ENCODE peak calls at places on chromosomes 2 and 18, in four cellular contexts. D is T follicular helper cell; V is stimulated activated CD4-positive, alpha-beta T cell treated with anti-CD3 and anti-CD28 coated beads, Interleukin-4, amount 100 ng/mL, for 24 hours; P is AG09319. N is an unnamed sample.

GRCh38 chr2:112474844-112475486 is 7.0 kb upstream of the TTL start:
- DNase-seq in D (no peak), V (no peak), P (no peak), N (no peak)

GRCh38 chr2:120758181-120759048 is 22.7 kb downstream of the GLI2 start:
- DNase-seq in D (no peak), V (no peak), P (no peak), N (no peak)

GRCh38 chr18:61602836-61603235 is 269.6 kb downstream of the CDH20 start:
- DNase-seq in D (no peak), V (no peak), P (no peak), N (no peak)

GRCh38 chr18:44771957-44772917 is 91.5 kb downstream of the SETBP1 start:
- DNase-seq in D (no peak), V (no peak), P (no peak), N (no peak)

GRCh38 chr2:227228061-227228667 is 63.7 kb downstream of the COL4A3 start:
- DNase-seq in D (no peak), V (no peak), P (no peak), N (no peak)

GRCh38 chr2:79511320-79511951 is 1.4 kb upstream of the CTNNA2 start:
- DNase-seq in D (no peak), V (no peak), P (no peak), N (no peak)

GRCh38 chr18:21857871-21858270 is 117.3 kb downstream of the MIB1 start:
- DNase-seq in D (no peak), V (no peak), P (no peak), N (peak)

GRCh38 chr2:101151141-101151858 is at the start of gene TBC1D8:
- DNase-seq in D (peak), V (peak), P (no peak), N (peak)

GRCh38 chr18:45106331-45106774 is 425.7 kb downstream of the SETBP1 start:
- DNase-seq in D (no peak), V (no peak), P (no peak), N (no peak)

GRCh38 chr2:148914463-148914862 is 39.4 kb downstream of the KIF5C start:
- DNase-seq in D (no peak), V (no peak), P (no peak), N (no peak)

GRCh38 chr2:135052997-135053474 is 944 bp downstream of the RAB3GAP1 start:
- DNase-seq in D (no peak), V (peak), P (no peak), N (no peak)

GRCh38 chr2:39141346-39142011 is 20.6 kb upstream of the SOS1 start:
- DNase-seq in D (no peak), V (no peak), P (no peak), N (no peak)

GRCh38 chr2:27628767-27629709 is at the start of the genes CCDC121 and GPN1:
- DNase-seq in D (peak), V (peak), P (peak), N (peak)

GRCh38 chr2:239263937-239264837 is 136.6 kb downstream of the HDAC4 start:
- DNase-seq in D (no peak), V (no peak), P (no peak), N (no peak)

GRCh38 chr2:20423376-20423775 is 23.5 kb upstream of the RHOB start:
- DNase-seq in D (no peak), V (no peak), P (no peak), N (no peak)

GRCh38 chr18:8980496-8981402 is 121.8 kb upstream of the NDUFV2 start:
- DNase-seq in D (no peak), V (no peak), P (no peak), N (no peak)

GRCh38 chr2:228556707-228557106 is 375.2 kb upstream of the SPHKAP start:
- DNase-seq in D (no peak), V (no peak), P (no peak), N (no peak)

GRCh38 chr2:85734942-85735608 is 18.7 kb upstream of the ATOH8 start:
- DNase-seq in D (no peak), V (no peak), P (no peak), N (no peak)

GRCh38 chr2:44553456-44553855 is 191.7 kb downstream of the CAMKMT start:
- DNase-seq in D (no peak), V (no peak), P (no peak), N (no peak)

GRCh38 chr2:240055177-240055917 is 2.0 kb upstream of the OR6B3 start:
- DNase-seq in D (no peak), V (no peak), P (no peak), N (no peak)

GRCh38 chr2:172698041-172698863 is 37.4 kb upstream of the RAPGEF4 start:
- DNase-seq in D (no peak), V (peak), P (no peak), N (no peak)

GRCh38 chr2:11320698-11321492 is 23.5 kb downstream of the ROCK2 start:
- DNase-seq in D (no peak), V (no peak), P (no peak), N (no peak)

GRCh38 chr2:160142472-160142871 is 57.6 kb downstream of the ITGB6 start:
- DNase-seq in D (no peak), V (no peak), P (no peak), N (no peak)

GRCh38 chr18:7467708-7468466 is 99.2 kb upstream of the PTPRM start:
- DNase-seq in D (no peak), V (no peak), P (no peak), N (no peak)

GRCh38 chr2:109537565-109538221 is 76.1 kb downstream of the SEPTIN10 start:
- DNase-seq in D (no peak), V (no peak), P (no peak), N (no peak)

GRCh38 chr2:55109219-55109891 is 59.1 kb upstream of the RTN4 start:
- DNase-seq in D (no peak), V (no peak), P (no peak), N (no peak)

GRCh38 chr2:126907671-126908070 is 9.0 kb downstream of the TEX51 start:
- DNase-seq in D (no peak), V (no peak), P (no peak), N (no peak)

GRCh38 chr2:174972924-174973323 is 32.3 kb downstream of the CHN1 start:
- DNase-seq in D (no peak), V (no peak), P (no peak), N (no peak)

GRCh38 chr2:237733677-237734300 is 64.8 kb upstream of the RBM44 start:
- DNase-seq in D (no peak), V (no peak), P (no peak), N (no peak)

GRCh38 chr18:48930926-48931325 is 19.8 kb downstream of the SMAD7 start:
- DNase-seq in D (no peak), V (no peak), P (no peak), N (no peak)

GRCh38 chr2:138476940-138477339 is 24.6 kb upstream of the SPOPL start:
- DNase-seq in D (no peak), V (no peak), P (no peak), N (no peak)

N was measured in GM12891.